ENCODE peak calls at places on chromosomes 16 and 17, in six cellular contexts. L, A, K, D, H and C are unnamed samples.

GRCh38 chr16:77652399-77652798 is 69.9 kb upstream of the NUDT7 start:
- DNase-seq in A (no peak), D (no peak), H (no peak), K (no peak), L (no peak), C (no peak)

GRCh38 chr17:15332338-15332737 is 9.1 kb downstream of the TEKT3 start:
- DNase-seq in D (no peak), A (no peak), L (no peak), K (no peak), H (no peak), C (no peak)

GRCh38 chr17:66964930-66965800 is 658 bp downstream of the CACNG4 start:
- DNase-seq in H (no peak), A (no peak), K (no peak), D (no peak), L (peak; percentile 23), C (no peak)

GRCh38 chr16:3730161-3731125 is 13.1 kb upstream of the TRAP1 start:
- DNase-seq in H (no peak), A (no peak), D (no peak), K (no peak), L (no peak), C (no peak)

GRCh38 chr16:29962344-29962994 is 590 bp downstream of the TMEM219 start:
- DNase-seq in H (no peak), A (no peak), D (no peak), K (no peak), L (peak; percentile 23), C (peak; percentile 7)

GRCh38 chr17:63550816-63551639 is 751 bp downstream of the DCAF7 start:
- DNase-seq in A (no peak), D (no peak), K (no peak), H (no peak), L (peak; percentile 43), C (peak; percentile 31)

GRCh38 chr16:47311738-47312505 is 148.9 kb downstream of the ITFG1 start:
- DNase-seq in H (no peak), K (no peak), L (no peak), A (no peak), D (no peak), C (no peak)

GRCh38 chr16:2775765-2776499 is 1.1 kb downstream of the ELOB start:
- DNase-seq in A (no peak), L (no peak), H (no peak), D (no peak), K (no peak), C (no peak)

GRCh38 chr16:28166394-28167208 is 45.2 kb downstream of the XPO6 start:
- DNase-seq in L (no peak), H (no peak), D (no peak), K (no peak), A (no peak), C (peak; percentile 31)

GRCh38 chr17:9053406-9053805 is 32.1 kb downstream of the NTN1 start:
- DNase-seq in A (no peak), H (no peak), L (no peak), D (no peak), K (no peak), C (no peak)

GRCh38 chr17:2051388-2052237 is 3.3 kb upstream of the HIC1 start:
- DNase-seq in H (no peak), A (peak; percentile 81), K (peak; percentile 36), L (no peak), D (peak; percentile 31), C (no peak)

GRCh38 chr16:23035240-23035639 is 114.0 kb downstream of the USP31 start:
- DNase-seq in A (no peak), H (no peak), D (no peak), L (no peak), K (no peak), C (no peak)

GRCh38 chr17:6910987-6911603 is 79.6 kb upstream of the TEKT1 start:
- DNase-seq in K (no peak), A (no peak), L (no peak), D (no peak), H (no peak), C (peak; percentile 50)

GRCh38 chr17:76682306-76682705 is 28.5 kb downstream of the MXRA7 start:
- DNase-seq in H (no peak), L (no peak), D (peak; percentile 75), K (no peak), A (no peak), C (no peak)

GRCh38 chr17:8062435-8062806 is 23.6 kb downstream of the ALOX15B start:
- DNase-seq in D (no peak), H (no peak), A (no peak), K (no peak), L (no peak), C (no peak)

GRCh38 chr17:36930501-36930900 is 6.8 kb upstream of the LHX1 start:
- DNase-seq in D (no peak), L (no peak), A (no peak), K (no peak), H (no peak), C (no peak)

GRCh38 chr17:75241996-75242460 is 19.4 kb downstream of the GGA3 start:
- DNase-seq in L (no peak), D (no peak), K (peak; percentile 81), H (no peak), A (no peak), C (peak; percentile 40)

GRCh38 chr17:19768046-19768782 is 20.1 kb upstream of the ALDH3A1 start:
- DNase-seq in H (no peak), A (peak; percentile 65), K (no peak), L (no peak), D (no peak), C (no peak)

DNA sequence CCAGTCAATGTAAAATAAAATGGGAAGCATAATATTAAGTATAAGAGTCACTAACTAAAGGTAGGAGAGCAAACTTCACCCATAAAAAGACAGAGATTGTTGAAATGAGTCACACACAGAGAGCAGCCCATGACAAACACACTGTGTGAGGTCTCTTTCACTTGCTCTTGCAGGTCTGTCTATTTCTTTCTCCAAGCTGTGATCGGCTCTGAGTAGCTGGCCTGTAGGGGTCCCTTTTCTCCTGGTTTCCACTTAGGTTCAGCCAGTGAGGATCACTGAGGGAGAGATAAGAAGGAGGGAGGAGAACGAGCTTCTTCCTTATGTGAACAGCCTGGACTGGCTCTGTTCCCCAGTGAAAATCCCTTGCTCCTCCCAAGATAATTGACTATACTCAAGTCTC is 133.7 kb upstream of the HS3ST3A1 start:
- DNase-seq in K (no peak), D (no peak), L (no peak), A (no peak), H (no peak), C (peak; percentile 65)
- TF ChIP-seq CTCF in K (no peak), D (no peak), L (no peak), A (peak; percentile 14), H (no peak), C (peak; percentile 60)

GRCh38 chr17:58432806-58433573 is 15.7 kb upstream of the RNF43 start:
- DNase-seq in D (no peak), K (no peak), L (no peak), H (no peak), A (no peak), C (no peak)
- TF ChIP-seq CTCF in D (no peak), K (no peak), L (no peak), H (no peak), A (no peak), C (peak; percentile 23)

GRCh38 chr17:46782250-46782953 is 36.1 kb downstream of the WNT3 start:
- DNase-seq in L (peak; percentile 65), A (no peak), D (no peak), K (no peak), H (no peak), C (peak; percentile 43)
- TF ChIP-seq CTCF in L (peak; percentile 56), A (peak; percentile 63), D (no peak), K (peak; percentile 27), H (peak; percentile 66), C (peak; percentile 84)

DNA sequence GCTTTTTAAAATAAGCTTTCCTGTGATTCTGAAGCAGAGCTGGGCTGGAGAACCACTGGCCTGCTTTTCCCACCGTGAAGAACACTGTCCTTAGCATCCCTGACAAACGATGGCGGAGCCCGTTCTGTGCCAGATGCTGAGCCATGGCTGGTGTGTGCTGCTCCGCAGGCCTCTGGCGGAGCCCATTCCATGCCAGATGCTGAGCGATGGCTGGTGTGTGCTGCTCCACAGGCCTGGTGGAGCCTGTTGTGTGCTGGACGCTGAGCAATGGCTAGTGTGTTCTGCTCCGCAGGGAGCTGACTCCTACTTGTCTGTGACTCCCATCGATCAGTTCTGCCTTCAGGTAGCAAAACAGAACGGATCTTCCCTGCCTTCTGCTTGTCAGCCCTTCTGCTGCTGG is 4.3 kb downstream of the ENDOV start:
- DNase-seq in A (no peak), L (no peak), D (no peak), H (no peak), K (no peak), C (no peak)
- TF ChIP-seq CTCF in A (no peak), L (no peak), D (no peak), H (no peak), K (no peak), C (no peak)

GRCh38 chr17:14211778-14212177 is 24.9 kb downstream of the CDRT15 start:
- DNase-seq in D (no peak), A (no peak), L (no peak), H (no peak), K (peak; percentile 37), C (no peak)
- TF ChIP-seq CTCF in D (no peak), A (no peak), L (no peak), H (peak; percentile 26), K (peak; percentile 40), C (peak; percentile 68)